ENCODE peak calls at places on chromosomes 3 and 15, in four cellular contexts. One of them, this sample, is unnamed.

GRCh38 chr3:175384569-175384968 is 525.4 kb downstream of the NAALADL2 start:
- DNase-seq in K562: no peak
- DNase-seq in HepG2: no peak
- DNase-seq in GM12878: no peak
- DNase-seq in this sample: no peak

GRCh38 chr3:54733615-54734014 is 194.2 kb downstream of the LRTM1 start:
- DNase-seq in K562: no peak
- DNase-seq in HepG2: no peak
- DNase-seq in GM12878: no peak
- DNase-seq in this sample: no peak

GRCh38 chr3:56929809-56930615 is 128.3 kb upstream of the ARHGEF3 start:
- DNase-seq in K562: no peak
- DNase-seq in HepG2: no peak
- DNase-seq in GM12878: no peak
- DNase-seq in this sample: peak; percentile 18

GRCh38 chr15:29312387-29312786 is 42.8 kb upstream of the NSMCE3 start:
- DNase-seq in K562: no peak
- DNase-seq in HepG2: no peak
- DNase-seq in GM12878: no peak
- DNase-seq in this sample: no peak

GRCh38 chr3:196968233-196969000 is at the start of gene PIGZ:
- DNase-seq in K562: peak; percentile 84
- DNase-seq in HepG2: no peak
- DNase-seq in GM12878: no peak
- DNase-seq in this sample: peak; percentile 50

GRCh38 chr3:52065264-52065756 is 8.9 kb upstream of the DUSP7 start:
- DNase-seq in K562: no peak
- DNase-seq in HepG2: no peak
- DNase-seq in GM12878: no peak
- DNase-seq in this sample: no peak

GRCh38 chr15:52532427-52532826 is 3.7 kb upstream of the MYO5A start:
- DNase-seq in K562: no peak
- DNase-seq in HepG2: no peak
- DNase-seq in GM12878: no peak
- DNase-seq in this sample: no peak

GRCh38 chr3:23405081-23405480 is 202.0 kb downstream of the UBE2E2 start:
- DNase-seq in K562: no peak
- DNase-seq in HepG2: no peak
- DNase-seq in GM12878: no peak
- DNase-seq in this sample: no peak

GRCh38 chr3:87227835-87228144 is 681 bp downstream of the CHMP2B start:
- DNase-seq in K562: no peak
- DNase-seq in HepG2: peak; percentile 1
- DNase-seq in GM12878: no peak
- DNase-seq in this sample: no peak

GRCh38 chr15:77580991-77581682 is 51.6 kb downstream of the LINGO1 start:
- DNase-seq in K562: no peak
- DNase-seq in HepG2: no peak
- DNase-seq in GM12878: no peak
- DNase-seq in this sample: no peak

GRCh38 chr3:102471001-102471400 is 36.2 kb downstream of the ZPLD1 start:
- DNase-seq in K562: no peak
- DNase-seq in HepG2: no peak
- DNase-seq in GM12878: no peak
- DNase-seq in this sample: peak; percentile 66
- TF ChIP-seq CTCF in K562: no peak
- TF ChIP-seq CTCF in HepG2: peak; percentile 25
- TF ChIP-seq CTCF in GM12878: peak; percentile 25
- TF ChIP-seq CTCF in this sample: peak; percentile 26

DNA sequence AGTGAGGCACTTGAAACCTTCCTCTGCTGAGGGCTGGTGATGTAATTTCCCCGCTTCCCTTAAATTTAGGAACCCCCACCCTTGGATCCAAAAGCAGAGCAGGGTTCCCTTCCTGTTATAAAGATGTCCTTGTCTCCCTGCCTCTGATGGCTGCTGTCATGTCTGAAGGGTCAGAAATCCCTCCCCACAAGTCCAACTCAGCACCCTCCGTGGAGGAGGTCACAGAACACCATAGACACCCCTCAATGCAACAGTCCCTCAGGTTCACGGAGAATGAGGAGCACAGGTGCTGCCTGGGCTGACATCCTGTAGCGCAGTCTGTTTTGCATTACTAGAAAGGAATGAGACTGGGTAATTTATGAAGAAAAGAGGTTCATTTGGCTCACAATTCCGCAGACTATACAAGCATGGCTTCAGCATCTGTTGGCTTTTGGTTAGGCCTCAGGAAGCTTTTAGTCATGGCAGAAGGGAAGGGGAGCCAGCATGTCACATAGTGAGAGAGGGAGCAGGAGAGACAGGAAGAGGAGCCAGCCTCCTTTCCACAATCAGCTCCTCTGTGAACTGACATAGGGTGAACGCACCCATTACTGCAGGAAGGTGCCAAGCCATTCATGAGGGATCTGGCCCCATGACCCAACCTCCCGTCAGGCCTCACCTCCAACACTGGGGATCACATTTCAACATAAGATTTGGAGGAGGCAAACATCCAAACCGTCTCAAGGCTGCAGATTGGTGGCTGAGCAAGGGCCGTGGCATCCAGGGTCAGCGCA is 106.1 kb downstream of the LRRK1 start:
- DNase-seq in K562: no peak
- DNase-seq in HepG2: no peak
- DNase-seq in GM12878: no peak
- DNase-seq in this sample: no peak
- TF ChIP-seq ETV6 in K562: no peak
- TF ChIP-seq ETV6 in HepG2: no peak
- TF ChIP-seq ETV6 in GM12878: no peak
- TF ChIP-seq ETV6 in this sample: no peak

DNA sequence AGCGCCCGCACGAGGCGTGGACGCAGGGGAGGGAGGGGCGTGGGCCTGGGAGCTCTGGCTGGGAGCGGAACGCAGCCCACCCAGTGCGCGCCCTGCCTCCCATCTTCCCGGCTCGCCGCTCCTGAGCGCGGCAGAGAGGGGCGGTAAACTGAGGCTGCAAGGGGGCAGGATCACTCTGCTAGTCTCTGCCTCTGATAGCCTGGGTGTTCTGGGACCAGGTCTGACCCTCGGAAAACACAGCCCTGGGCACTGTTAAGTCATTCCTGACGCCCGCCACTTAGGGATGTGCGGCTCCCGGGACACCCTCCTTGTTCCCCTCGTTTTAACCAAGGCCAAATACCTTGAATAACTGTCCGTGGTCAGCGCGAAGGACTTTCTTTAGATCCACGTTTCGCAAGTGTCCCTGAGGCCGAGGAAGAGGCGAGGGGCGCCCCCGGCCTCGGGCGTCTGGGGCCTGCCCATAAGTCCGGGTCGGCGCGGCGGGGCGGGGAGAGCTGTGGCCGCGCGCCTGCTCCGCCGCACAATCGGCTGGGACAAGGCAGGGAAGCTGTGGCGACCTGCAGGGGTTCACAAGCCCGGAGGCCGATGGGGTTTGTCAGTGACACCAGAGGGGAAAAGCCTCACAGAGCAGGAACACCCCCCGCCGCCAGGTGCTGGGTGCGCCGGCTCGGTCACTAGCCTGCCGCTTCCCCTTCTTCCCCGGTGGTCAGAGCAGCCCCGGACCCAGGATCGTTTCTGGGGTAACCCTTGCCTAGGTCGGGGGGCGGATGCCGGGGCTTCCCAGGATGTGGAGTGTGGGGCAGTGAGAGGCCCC is 1.5 kb downstream of the ITPKA start:
- DNase-seq in K562: no peak
- DNase-seq in HepG2: no peak
- DNase-seq in GM12878: no peak
- DNase-seq in this sample: peak; percentile 54
- TF ChIP-seq CTCF in K562: no peak
- TF ChIP-seq CTCF in HepG2: no peak
- TF ChIP-seq CTCF in GM12878: no peak
- TF ChIP-seq CTCF in this sample: no peak

GRCh38 chr3:99648091-99648490 is 9.7 kb downstream of the COL8A1 start:
- DNase-seq in K562: no peak
- DNase-seq in HepG2: no peak
- DNase-seq in GM12878: no peak
- DNase-seq in this sample: no peak
- TF ChIP-seq ETV6 in K562: no peak
- TF ChIP-seq ETV6 in HepG2: no peak
- TF ChIP-seq ETV6 in GM12878: no peak
- TF ChIP-seq ETV6 in this sample: no peak

This sample was measured in WTC11.